ENCODE peak calls at places on chromosomes 16 and 17, in eight cellular contexts. D, Q, Z, A, C, U, B and O are unnamed samples. For H3K9me3, the result is how much of the 10 kb centered on the place peaks cover.

GRCh38 chr17:28712037-28712704 is 483 bp upstream of the PROCA1 start:
- DNase-seq in A (no peak), C (peak), U (peak), Q (no peak), B (peak), Z (peak), D (peak), O (peak)

GRCh38 chr17:74770498-74771318 is 5.4 kb downstream of the NAT9 start:
- DNase-seq in D (peak), U (peak), B (peak), C (peak), Q (peak), Z (no peak), A (no peak), O (peak)

GRCh38 chr17:8494021-8494420 is 58.3 kb downstream of the NDEL1 start:
- DNase-seq in D (no peak), C (peak), Q (no peak), A (no peak), B (no peak), Z (no peak), U (no peak), O (no peak)

GRCh38 chr17:35586569-35587073 is 501 bp upstream of the AP2B1 start:
- DNase-seq in C (no peak), Q (no peak), B (no peak), Z (no peak), D (no peak), U (no peak), A (no peak), O (no peak)

GRCh38 chr16:9351440-9351839 is 260.0 kb downstream of the HAPSTR1 start:
- DNase-seq in Q (no peak), A (no peak), C (no peak), B (no peak), D (no peak), Z (no peak), U (peak), O (no peak)

GRCh38 chr16:68072038-68072695 is 13.0 kb upstream of the NFATC3 start:
- DNase-seq in A (peak), U (peak), C (no peak), Z (peak), B (no peak), Q (peak), D (no peak), O (no peak)

GRCh38 chr16:20901068-20901440 is 483 bp downstream of the LYRM1 start:
- DNase-seq in D (no peak), C (no peak), B (peak), Z (no peak), U (no peak), A (no peak), Q (no peak), O (no peak)

GRCh38 chr17:56979091-56979480 is 1.2 kb downstream of the SCPEP1 start:
- DNase-seq in A (no peak), Z (no peak), D (no peak), Q (no peak), C (no peak), U (no peak), B (no peak), O (no peak)

GRCh38 chr16:11058820-11059219 is 114.5 kb downstream of the CLEC16A start:
- DNase-seq in Z (no peak), C (peak), U (no peak), A (peak), B (no peak), D (no peak), Q (no peak), O (no peak)

GRCh38 chr17:76166168-76166567 is 25.1 kb upstream of the FOXJ1 start:
- DNase-seq in C (no peak), A (no peak), Z (no peak), U (no peak), Q (no peak), B (no peak), D (no peak), O (no peak)

GRCh38 chr17:64635647-64636305 is 26.3 kb downstream of the SMURF2 start:
- DNase-seq in A (no peak), B (no peak), Z (no peak), C (no peak), D (no peak), Q (peak), U (no peak), O (no peak)

GRCh38 chr16:75070055-75070841 is 46.3 kb downstream of the LDHD start:
- DNase-seq in A (peak), B (no peak), D (peak), U (peak), Z (peak), Q (peak), C (no peak), O (no peak)

GRCh38 chr16:66935319-66936011 is at the start of gene CES2:
- DNase-seq in A (no peak), C (no peak), Z (no peak), Q (no peak), U (peak), D (peak), B (no peak), O (no peak)

GRCh38 chr17:48478224-48479013 is 48.4 kb upstream of the SKAP1 start:
- DNase-seq in D (no peak), Z (no peak), A (no peak), C (no peak), U (no peak), Q (no peak), B (no peak), O (no peak)

GRCh38 chr17:74451557-74451956 is 14.9 kb upstream of the CD300A start:
- DNase-seq in A (no peak), Q (no peak), B (no peak), D (no peak), U (no peak), Z (no peak), C (no peak), O (no peak)

GRCh38 chr16:54107803-54108202 is 178.8 kb downstream of the IRX3 start:
- DNase-seq in C (no peak), B (no peak), A (no peak), D (no peak), U (no peak), Q (no peak), Z (no peak), O (no peak)

GRCh38 chr16:66502020-66502913 is 47.7 kb downstream of the TK2 start:
- DNase-seq in U (peak), Q (peak), Z (peak), C (peak), D (peak), A (peak), B (no peak), O (no peak)

GRCh38 chr17:7408341-7408740 is 696 bp downstream of the NLGN2 start:
- DNase-seq in A (no peak), Q (no peak), C (no peak), D (no peak), Z (no peak), U (peak), B (peak), O (no peak)

GRCh38 chr16:27330542-27330941 is 16.8 kb downstream of the IL4R start:
- DNase-seq in B (no peak), D (peak), U (peak), Z (peak), Q (peak), A (peak), C (peak), O (no peak)

GRCh38 chr16:55622930-55623561 is 32.7 kb upstream of the SLC6A2 start:
- DNase-seq in A (no peak), D (no peak), Q (peak), C (no peak), U (no peak), Z (no peak), B (no peak), O (no peak)

GRCh38 chr17:15220785-15221184 is 44.3 kb downstream of the PMP22 start:
- DNase-seq in C (no peak), Z (no peak), Q (no peak), U (no peak), B (no peak), D (no peak), A (no peak), O (no peak)

GRCh38 chr17:68368387-68368786 is 77.1 kb downstream of the ARSG start:
- DNase-seq in B (no peak), D (no peak), A (no peak), U (no peak), C (no peak), Q (no peak), Z (no peak), O (no peak)

GRCh38 chr17:6596511-6596910 is 40.2 kb upstream of the PITPNM3 start:
- DNase-seq in Q (no peak), B (no peak), Z (no peak), A (no peak), D (no peak), C (no peak), U (no peak), O (no peak)

GRCh38 chr17:69734656-69735055 is 320.2 kb downstream of the MAP2K6 start:
- DNase-seq in D (no peak), C (no peak), A (no peak), Q (no peak), Z (no peak), U (no peak), B (no peak), O (no peak)

GRCh38 chr17:69732272-69732671 is 317.8 kb downstream of the MAP2K6 start:
- DNase-seq in B (no peak), A (no peak), Z (no peak), Q (no peak), D (no peak), C (no peak), U (no peak), O (no peak)

GRCh38 chr17:69733171-69734014 is 318.9 kb downstream of the MAP2K6 start:
- DNase-seq in C (no peak), Z (no peak), D (peak), B (no peak), Q (peak), A (no peak), U (no peak), O (no peak)

GRCh38 chr17:69728816-69729215 is 314.3 kb downstream of the MAP2K6 start:
- DNase-seq in Z (no peak), D (no peak), Q (no peak), U (no peak), B (no peak), C (no peak), A (no peak), O (no peak)

GRCh38 chr17:69729937-69730336 is 315.4 kb downstream of the MAP2K6 start:
- DNase-seq in Z (no peak), A (no peak), D (no peak), C (no peak), B (no peak), U (no peak), Q (no peak), O (no peak)
- H3K9me3 ChIP-seq in Z (under half), A (under half), D (under half), C (under half), B (under half), U (under half), Q (under half), O (under half)

DNA sequence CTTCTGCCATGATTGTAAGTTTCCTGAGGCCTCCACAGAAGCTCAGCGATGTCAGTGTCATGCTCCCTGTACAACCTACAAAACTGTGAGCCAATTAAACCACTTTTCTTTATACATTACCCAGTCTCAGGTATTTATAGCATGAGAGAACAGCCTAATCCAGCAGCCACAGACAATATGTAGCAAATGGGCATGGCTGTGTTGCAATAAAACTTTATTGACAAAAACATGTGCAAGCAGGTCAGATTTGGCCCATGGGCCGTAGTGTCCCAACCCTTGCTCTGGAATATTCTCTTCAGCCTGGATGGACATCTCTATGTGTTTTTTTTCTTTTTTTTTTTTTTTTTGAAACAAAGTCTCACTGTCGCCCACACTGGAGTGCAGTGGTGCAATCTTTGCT is 60.9 kb upstream of the EEF2KMT start:
- DNase-seq in B (no peak), U (no peak), D (no peak), A (no peak), C (no peak), Z (no peak), Q (no peak), O (no peak)
- H3K9me3 ChIP-seq in B (under half), U (under half), D (under half), A (under half), C (under half), Z (under half), Q (under half), O (under half)

DNA sequence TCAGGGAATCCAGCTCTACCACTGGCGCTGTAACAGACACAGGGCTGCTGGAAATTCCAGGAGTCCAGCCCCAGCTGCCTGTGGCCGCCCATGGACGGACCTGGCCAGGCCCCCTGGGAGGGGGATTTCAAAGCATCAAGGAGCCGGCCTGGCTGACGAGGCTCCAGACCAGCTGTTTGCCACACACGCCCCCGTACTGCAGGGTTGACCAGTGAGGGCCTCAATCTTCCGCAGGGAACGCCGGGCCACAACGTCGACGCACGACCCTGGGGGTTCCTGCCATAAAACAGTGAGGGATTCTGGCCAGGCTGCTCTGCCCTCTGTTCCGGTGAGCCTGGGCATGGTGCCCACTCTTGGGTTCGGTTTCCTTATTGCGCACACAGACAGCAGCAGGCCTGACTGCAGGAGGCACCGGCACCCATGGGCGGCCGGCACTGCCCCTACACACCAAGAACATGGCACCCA is 3.7 kb downstream of the LMF1 start:
- DNase-seq in C (peak), B (no peak), Q (no peak), D (no peak), U (no peak), A (no peak), Z (no peak), O (no peak)
- H3K9me3 ChIP-seq in C (under half), B (under half), Q (under half), D (under half), U (under half), A (under half), Z (under half), O (under half)

DNA sequence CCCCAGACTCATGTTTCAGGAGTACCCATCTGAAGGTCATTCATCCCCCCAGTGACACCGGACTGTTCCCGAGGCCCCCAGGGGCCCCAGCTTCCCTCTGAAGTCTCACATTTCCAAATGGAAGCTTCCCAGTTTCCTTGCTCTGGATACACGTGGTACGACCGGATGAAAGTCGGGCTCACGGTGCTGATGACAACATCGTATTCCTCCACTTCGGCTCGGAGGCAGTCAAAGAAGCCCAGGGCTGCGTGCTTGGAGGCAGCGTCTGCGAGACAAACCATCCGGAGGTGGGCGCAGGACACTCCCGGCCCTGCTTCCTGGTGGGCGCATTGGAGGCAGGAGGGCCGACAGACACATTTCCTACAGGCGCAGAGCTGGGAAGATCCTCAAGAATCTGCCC is 18.7 kb downstream of the DHRS7C start:
- DNase-seq in B (no peak), A (no peak), U (no peak), D (no peak), Z (no peak), Q (no peak), C (no peak), O (no peak)
- H3K9me3 ChIP-seq in B (under half), A (under half), U (under half), D (under half), Z (under half), Q (under half), C (under half), O (under half)

DNA sequence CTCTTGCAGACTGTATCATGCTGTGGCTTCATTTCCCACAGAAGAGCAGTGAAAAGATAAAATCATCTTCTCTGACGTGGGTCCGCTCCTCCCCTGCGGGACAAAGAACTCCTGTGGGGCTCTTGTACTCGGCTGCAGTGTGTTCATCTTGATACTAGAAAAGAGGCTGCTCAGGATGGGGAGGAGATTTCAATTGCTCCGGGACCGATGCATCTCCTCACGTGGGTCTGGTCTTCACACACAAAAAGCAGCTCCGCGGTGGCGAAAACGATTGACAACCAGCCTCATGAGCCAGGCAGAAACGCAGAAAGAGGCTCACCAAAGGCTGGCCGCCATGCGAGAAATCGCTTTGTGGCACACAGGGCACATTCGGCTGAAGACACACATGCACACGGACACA is 14.4 kb upstream of the KCNJ18 start:
- DNase-seq in D (no peak), C (no peak), B (no peak), Z (no peak), A (peak), U (no peak), Q (no peak), O (no peak)
- H3K9me3 ChIP-seq in D (under half), C (under half), B (under half), Z (under half), A (under half), U (under half), Q (under half), O (under half)

GRCh38 chr16:35510701-35511100 is 2051.3 kb downstream of the TP53TG3F start:
- DNase-seq in U (no peak), C (no peak), B (no peak), Z (no peak), A (no peak), Q (no peak), D (no peak), O (no peak)
- H3K9me3 ChIP-seq in U (half or more), C (under half), B (under half), Z (under half), A (under half), Q (under half), D (under half), O (under half)

DNA sequence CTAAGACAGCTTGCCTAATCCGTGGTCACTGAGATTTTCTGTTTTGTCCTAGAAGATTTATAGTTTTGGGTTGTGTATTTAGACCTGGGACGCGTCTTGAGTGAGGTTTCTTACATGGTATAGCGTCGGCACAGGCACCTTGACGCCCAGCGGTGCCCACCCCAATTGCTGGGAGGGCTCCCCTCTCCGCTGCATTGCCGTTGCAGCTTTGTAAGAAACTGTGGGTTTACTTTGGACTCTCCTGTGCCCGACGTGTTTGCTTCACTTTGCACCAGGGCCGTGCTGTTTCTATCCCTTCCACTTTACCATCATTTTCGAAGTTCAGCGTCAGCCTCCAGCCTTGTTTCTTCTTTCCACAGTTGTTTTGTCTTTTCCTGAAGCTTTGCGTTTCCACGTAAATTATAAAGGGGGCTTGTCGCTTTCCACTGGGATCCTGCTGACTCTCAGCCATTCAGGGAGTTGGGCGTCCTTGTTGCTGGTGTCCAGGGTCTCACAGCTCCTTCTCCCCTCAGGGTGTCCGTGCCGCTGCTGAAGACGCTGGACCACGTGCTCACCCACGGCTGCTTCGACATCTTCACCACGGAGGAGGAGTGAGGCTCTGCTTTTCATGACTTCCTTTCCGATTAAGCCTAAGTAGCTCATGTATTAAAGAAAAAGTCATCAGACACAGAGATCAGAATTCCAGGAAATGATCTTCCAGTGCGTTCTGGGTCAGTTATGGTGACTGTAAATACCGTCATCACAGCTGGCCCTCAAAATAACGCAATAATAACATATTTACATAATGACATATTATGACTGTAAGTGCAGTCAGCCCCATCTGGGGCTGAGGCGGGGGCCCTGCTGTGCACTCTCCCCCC is 92.6 kb upstream of the ZNF750 start:
- DNase-seq in D (no peak), U (no peak), A (peak), C (peak), Z (peak), B (no peak), Q (no peak), O (no peak)
- H3K9me3 ChIP-seq in D (under half), U (under half), A (under half), C (under half), Z (under half), B (under half), Q (under half), O (under half)

DNA sequence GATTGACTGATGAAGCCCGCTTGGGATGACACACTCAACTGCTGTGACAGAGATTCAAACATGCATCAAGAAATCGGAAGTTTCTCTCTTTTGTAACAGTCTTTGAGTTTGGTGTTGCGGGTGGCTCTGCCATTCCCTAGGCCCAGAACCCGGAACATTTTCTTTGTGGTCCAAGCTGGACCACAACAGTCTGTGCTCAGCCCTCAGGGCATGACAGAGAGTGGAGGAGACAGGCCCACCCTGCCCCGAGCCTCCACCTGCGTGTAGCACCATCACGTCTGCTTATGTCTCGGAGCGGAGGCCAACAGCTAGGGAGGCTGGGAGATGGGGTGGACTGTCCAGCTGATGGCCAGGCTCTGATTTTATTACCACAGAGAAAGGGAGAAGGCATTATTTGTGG is 64.5 kb downstream of the SHISA6 start:
- DNase-seq in U (no peak), Q (no peak), C (no peak), B (no peak), D (no peak), Z (no peak), A (no peak), O (no peak)
- H3K9me3 ChIP-seq in U (under half), Q (under half), C (under half), B (under half), D (under half), Z (under half), A (under half), O (under half)